ENCODE peak calls at places on chromosomes 11 and 22, in four cellular contexts. B is cardiac muscle cell, K is Daoy, Y is mucosa of gallbladder. W is an unnamed sample.

GRCh38 chr22:44455151-44455962 is 42.7 kb downstream of the RTL6 start:
- DNase-seq in B (no peak), K (no peak), Y (no peak), W (peak; percentile 50)

GRCh38 chr11:7589861-7590260 is 76.1 kb downstream of the PPFIBP2 start:
- DNase-seq in B (no peak), K (no peak), Y (no peak), W (no peak)

GRCh38 chr22:35542157-35542971 is 1.7 kb downstream of the RASD2 start:
- DNase-seq in B (no peak), K (no peak), Y (no peak), W (no peak)

GRCh38 chr22:48453751-48454485 is 1373.8 kb downstream of the BRD1 start:
- DNase-seq in B (no peak), K (no peak), Y (no peak), W (no peak)

GRCh38 chr11:846496-847098 is 3.9 kb downstream of the TSPAN4 start:
- DNase-seq in B (no peak), K (no peak), Y (no peak), W (no peak)

GRCh38 chr11:112881461-112881860 is 79.8 kb upstream of the NCAM1 start:
- DNase-seq in B (peak; percentile 91), K (no peak), Y (peak; percentile 59), W (no peak)

GRCh38 chr11:125166347-125166841 is 1.8 kb downstream of the PKNOX2 start:
- DNase-seq in B (peak; percentile 44), K (peak; percentile 55), Y (no peak), W (no peak)

GRCh38 chr11:121334973-121335711 is 42.6 kb downstream of the SC5D start:
- DNase-seq in B (no peak), K (no peak), Y (no peak), W (no peak)

GRCh38 chr11:28674432-28675076 is 566.4 kb downstream of the METTL15 start:
- DNase-seq in B (peak; percentile 21), K (peak; percentile 52), Y (no peak), W (no peak)

GRCh38 chr11:32838505-32839274 is 9.0 kb downstream of the PRRG4 start:
- DNase-seq in B (no peak), K (peak; percentile 50), Y (no peak), W (no peak)

GRCh38 chr11:121636341-121637176 is 183.8 kb upstream of the SORL1-AS1 start:
- DNase-seq in B (no peak), K (no peak), Y (no peak), W (no peak)

GRCh38 chr11:69122642-69123431 is 32.9 kb upstream of the SMIM38 start:
- DNase-seq in B (peak; percentile 62), K (peak; percentile 95), Y (peak; percentile 94), W (peak; percentile 10)

GRCh38 chr22:44892803-44893730 is 116.7 kb downstream of the PHF21B start:
- DNase-seq in B (no peak), K (no peak), Y (no peak), W (no peak)

GRCh38 chr22:39960791-39961746 is 872 bp downstream of the TMA7B start:
- DNase-seq in B (no peak), K (peak; percentile 96), Y (peak; percentile 34), W (peak; percentile 23)

GRCh38 chr22:46587067-46587471 is 33.1 kb upstream of the GRAMD4 start:
- DNase-seq in B (no peak), K (no peak), Y (no peak), W (no peak)

GRCh38 chr11:128678017-128678416 is 15.9 kb upstream of the FLI1 start:
- DNase-seq in B (no peak), K (no peak), Y (no peak), W (no peak)

GRCh38 chr11:100810146-100810545 is 123.1 kb downstream of the ARHGAP42 start:
- DNase-seq in B (no peak), K (peak; percentile 43), Y (no peak), W (no peak)

GRCh38 chr11:27358306-27358705 is 4.7 kb downstream of the CCDC34 start:
- DNase-seq in B (no peak), K (no peak), Y (no peak), W (no peak)